ENCODE peak calls at places on chromosomes 7 and 10, in seven cellular contexts. O is H1, K is mesendoderm, T is IMR-90, S is H9, Q is mesenchymal stem cell, X is trophoblast cell. U is an unnamed sample.

GRCh38 chr10:6542999-6543430 is 37.1 kb downstream of the PRKCQ start:
- DNase-seq in O (no peak), K (no peak), T (no peak), S (no peak), Q (no peak), X (no peak), U (no peak)

GRCh38 chr10:34540492-34540891 is 274.6 kb downstream of the PARD3 start:
- DNase-seq in O (no peak), K (no peak), T (no peak), S (no peak), Q (no peak), X (no peak), U (no peak)

GRCh38 chr7:105880571-105881330 is 4.4 kb upstream of the ATXN7L1 start:
- DNase-seq in O (no peak), K (no peak), T (no peak), S (no peak), Q (no peak), X (no peak), U (no peak)

GRCh38 chr7:152180587-152180986 is 155.1 kb downstream of the GALNT11 start:
- DNase-seq in O (no peak), K (no peak), T (no peak), S (no peak), Q (no peak), X (no peak), U (no peak)

GRCh38 chr10:71561003-71561577 is 158.5 kb downstream of the C10orf105 start:
- DNase-seq in O (no peak), K (no peak), T (no peak), S (no peak), Q (no peak), X (no peak), U (no peak)

GRCh38 chr10:109966961-109967738 is 40.6 kb upstream of the ADD3 start:
- DNase-seq in O (no peak), K (peak), T (peak), S (no peak), Q (peak), X (no peak), U (no peak)

GRCh38 chr10:47175181-47176080 is 124.6 kb upstream of the GDF10 start:
- DNase-seq in O (no peak), K (no peak), T (no peak), S (peak), Q (no peak), X (no peak), U (peak)

GRCh38 chr10:31147220-31147608 is 115.5 kb upstream of the ZNF438 start:
- DNase-seq in O (no peak), K (no peak), T (peak), S (no peak), Q (peak), X (no peak), U (no peak)

GRCh38 chr7:18786196-18786727 is 290.7 kb downstream of the HDAC9 start:
- DNase-seq in O (no peak), K (no peak), T (no peak), S (no peak), Q (no peak), X (no peak), U (no peak)

GRCh38 chr7:18788026-18788425 is 292.5 kb downstream of the HDAC9 start:
- DNase-seq in O (no peak), K (no peak), T (no peak), S (no peak), Q (no peak), X (no peak), U (no peak)

DNA sequence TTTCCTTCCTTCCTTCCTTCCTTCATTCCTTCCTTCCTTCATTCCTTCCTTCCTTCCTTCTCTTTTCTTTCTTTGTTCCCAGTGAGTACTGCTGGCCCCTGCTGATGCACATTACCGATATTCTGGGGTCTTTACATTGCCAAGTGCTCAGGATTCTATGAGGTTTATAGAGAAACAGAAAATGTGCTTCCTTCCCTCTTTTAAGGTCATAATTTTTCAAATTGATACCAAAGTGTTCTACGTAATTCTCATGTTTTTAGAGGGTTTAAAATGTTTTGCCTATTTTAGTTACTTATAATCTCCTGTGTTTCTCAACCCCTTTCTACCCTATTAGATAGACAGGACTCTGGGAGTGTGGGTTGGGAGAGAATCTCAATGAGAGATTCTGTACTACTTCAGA is 291.2 kb downstream of the HDAC9 start:
- DNase-seq in O (no peak), K (no peak), T (no peak), S (no peak), Q (no peak), X (no peak), U (no peak)
- H2BK120ac ChIP-seq in O (no peak), K (no peak), T (no peak), S (no peak), Q (no peak), X (no peak), U (no peak)

DNA sequence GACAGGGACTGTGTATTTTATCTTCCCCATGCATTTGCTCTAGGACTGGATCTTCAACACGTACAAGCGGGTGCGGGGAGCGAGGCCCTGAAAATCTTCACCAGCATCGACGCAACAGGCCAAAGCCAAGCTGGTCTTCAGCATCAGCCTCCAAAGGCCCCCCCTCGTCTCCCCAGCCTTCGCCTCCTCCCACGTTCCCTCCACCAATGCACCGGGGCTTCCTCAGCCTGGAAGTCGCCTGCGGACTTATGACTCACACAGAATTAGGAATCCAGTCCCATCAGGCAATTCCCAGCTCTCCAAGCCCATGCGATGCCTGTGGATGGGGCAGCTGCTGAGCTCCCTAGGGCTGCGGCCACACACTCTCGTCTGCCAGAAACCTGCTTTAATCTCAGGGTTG is 36.3 kb upstream of the RNF32 start:
- DNase-seq in O (no peak), K (peak), T (peak), S (peak), Q (no peak), X (peak), U (no peak)
- H3K18ac ChIP-seq in O (no peak), K (no peak), T (no peak), S (no peak), Q (no peak), X (no peak), U (no peak)

GRCh38 chr7:149856583-149856982 is 17.2 kb upstream of the ATP6V0E2 start:
- DNase-seq in O (no peak), K (no peak), T (no peak), S (no peak), Q (no peak), X (no peak), U (no peak)
- H2BK120ac ChIP-seq in O (no peak), K (no peak), T (no peak), S (no peak), Q (no peak), X (no peak), U (no peak)

GRCh38 chr7:94452257-94452656 is 57.4 kb upstream of the CASD1 start:
- DNase-seq in O (no peak), K (no peak), T (peak), S (no peak), Q (no peak), X (no peak), U (no peak)

GRCh38 chr7:94446308-94446707 is 51.6 kb downstream of the COL1A2 start:
- DNase-seq in O (no peak), K (no peak), T (no peak), S (no peak), Q (no peak), X (no peak), U (no peak)

GRCh38 chr7:94451276-94451675 is 56.6 kb downstream of the COL1A2 start:
- DNase-seq in O (no peak), K (no peak), T (no peak), S (no peak), Q (no peak), X (no peak), U (no peak)

GRCh38 chr7:94450044-94450697 is 55.5 kb downstream of the COL1A2 start:
- DNase-seq in O (no peak), K (peak), T (no peak), S (no peak), Q (no peak), X (no peak), U (no peak)

GRCh38 chr7:94449151-94449725 is 54.5 kb downstream of the COL1A2 start:
- DNase-seq in O (no peak), K (peak), T (peak), S (no peak), Q (peak), X (peak), U (no peak)
- H3K18ac ChIP-seq in O (no peak), K (no peak), T (no peak), S (no peak), Q (no peak), X (no peak), U (no peak)

DNA sequence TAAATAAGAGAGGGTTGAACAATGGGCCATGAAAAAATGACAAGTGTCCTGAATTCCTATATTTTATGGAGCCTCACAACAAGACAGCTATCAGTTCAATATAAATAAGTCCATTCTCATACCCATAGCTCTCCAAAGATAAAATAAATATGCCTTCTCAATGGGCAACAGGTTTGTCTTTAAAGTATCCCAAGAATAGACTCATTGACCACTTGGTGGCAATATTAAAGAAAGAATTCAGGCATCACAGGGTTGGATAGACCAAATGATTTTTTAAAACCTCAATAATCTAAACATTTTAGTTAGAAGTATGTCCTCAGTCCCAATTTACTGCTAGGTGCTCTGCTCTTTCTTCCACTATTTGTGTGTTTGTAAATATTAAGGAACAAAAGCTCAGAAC is 165.1 kb upstream of the WNT16 start:
- DNase-seq in O (no peak), K (no peak), T (no peak), S (no peak), Q (no peak), X (no peak), U (no peak)
- H2BK120ac ChIP-seq in O (no peak), K (no peak), T (no peak), S (no peak), Q (no peak), X (no peak), U (no peak)

DNA sequence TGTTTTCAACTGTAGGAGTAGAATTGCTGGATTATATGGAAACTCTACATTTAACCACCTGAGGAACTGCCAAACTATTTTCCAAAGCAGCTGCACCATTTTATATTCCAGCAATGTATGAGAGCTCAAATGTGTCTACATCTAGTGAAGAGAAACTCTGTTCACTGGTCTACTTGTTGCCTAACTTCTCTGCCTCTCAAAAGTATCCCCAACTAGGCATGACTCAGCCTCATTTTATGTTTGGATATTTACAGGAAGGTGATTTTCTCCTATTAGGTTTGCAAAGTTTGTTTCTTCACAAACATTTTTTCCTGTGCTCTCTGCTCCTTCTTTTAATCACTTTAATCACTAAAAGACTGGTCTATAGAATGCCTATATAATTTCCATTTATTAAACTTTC is 37.1 kb upstream of the SRI start:
- DNase-seq in O (no peak), K (no peak), T (no peak), S (no peak), Q (no peak), X (peak), U (no peak)
- H3K18ac ChIP-seq in O (no peak), K (no peak), T (no peak), S (no peak), Q (no peak), X (no peak), U (no peak)

GRCh38 chr7:128705891-128706333 is 33.2 kb upstream of the CALU start:
- DNase-seq in O (no peak), K (peak), T (peak), S (no peak), Q (peak), X (peak), U (no peak)
- H2BK120ac ChIP-seq in O (no peak), K (no peak), T (no peak), S (no peak), Q (no peak), X (no peak), U (no peak)